ENCODE peak calls at places on chromosomes 1 and 21, in eight cellular contexts. O is activated T-cell treated with anti-CD3 and anti-CD28 coated beads for 1 hour; N is heart right ventricle; R is activated naive CD4-positive, alpha-beta T cell; M is ACHN; W is AG20443; P is AG08395; H is GM23248. U is an unnamed sample.
A peak's percentile ranks its signal among the peaks of the same experiment; 100 is the strongest.

GRCh38 chr1:48761986-48762385 is 14.7 kb downstream of the BEND5 start:
- DNase-seq in O (no peak), N (no peak), R (no peak), M (no peak), W (no peak), P (no peak), H (peak; percentile 37), U (no peak)

GRCh38 chr1:246213036-246213435 is 294.0 kb downstream of the SMYD3 start:
- DNase-seq in O (no peak), N (no peak), R (no peak), M (no peak), W (no peak), P (no peak), H (no peak), U (no peak)

GRCh38 chr21:45282283-45283018 is 5.2 kb downstream of the POFUT2 start:
- DNase-seq in O (no peak), N (no peak), R (no peak), M (no peak), W (no peak), P (no peak), H (no peak), U (no peak)

GRCh38 chr1:112026018-112026417 is 36.5 kb upstream of the KCND3 start:
- DNase-seq in O (no peak), N (no peak), R (no peak), M (no peak), W (peak; percentile 15), P (no peak), H (peak; percentile 7), U (no peak)

GRCh38 chr1:11862890-11863289 is 4.1 kb upstream of the NPPB start:
- DNase-seq in O (no peak), N (no peak), R (no peak), M (peak; percentile 52), W (peak; percentile 49), P (peak; percentile 27), H (peak; percentile 24), U (no peak)

GRCh38 chr1:220787069-220787614 is 429 bp downstream of the MTARC1 start:
- DNase-seq in O (no peak), N (no peak), R (no peak), M (peak; percentile 27), W (no peak), P (no peak), H (no peak), U (no peak)

GRCh38 chr1:29186252-29186651 is 4.6 kb upstream of the SRSF4 start:
- DNase-seq in O (no peak), N (no peak), R (no peak), M (no peak), W (no peak), P (no peak), H (no peak), U (peak; percentile 61)

GRCh38 chr1:172429324-172430127 is 9.0 kb downstream of the C1orf105 start:
- DNase-seq in O (no peak), N (peak; percentile 41), R (no peak), M (peak; percentile 82), W (peak; percentile 69), P (peak; percentile 77), H (peak; percentile 75), U (no peak)

GRCh38 chr1:32724678-32725594 is 22.4 kb upstream of the SYNC start:
- DNase-seq in O (no peak), N (peak; percentile 37), R (no peak), M (peak; percentile 80), W (peak; percentile 95), P (peak; percentile 94), H (peak; percentile 97), U (no peak)

GRCh38 chr1:198107041-198107440 is 49.8 kb upstream of the NEK7 start:
- DNase-seq in O (no peak), N (no peak), R (no peak), M (no peak), W (no peak), P (peak; percentile 28), H (peak; percentile 58), U (peak; percentile 30)

GRCh38 chr1:207959141-207959825 is 48.4 kb upstream of the CD34 start:
- DNase-seq in O (no peak), N (peak; percentile 86), R (no peak), M (peak; percentile 32), W (peak; percentile 84), P (peak; percentile 65), H (peak; percentile 80), U (no peak)

GRCh38 chr1:38029725-38030511 is 16.7 kb downstream of the POU3F1 start:
- DNase-seq in O (no peak), N (peak; percentile 39), R (no peak), M (peak; percentile 69), W (peak; percentile 61), P (peak; percentile 72), H (peak; percentile 82), U (no peak)

GRCh38 chr1:246728311-246728710 is 4.1 kb downstream of the SCCPDH start:
- DNase-seq in O (no peak), N (no peak), R (no peak), M (peak; percentile 92), W (no peak), P (no peak), H (no peak), U (peak; percentile 52)

GRCh38 chr1:17866451-17867029 is 111.4 kb downstream of the ACTL8 start:
- DNase-seq in O (no peak), N (no peak), R (no peak), M (peak; percentile 71), W (peak; percentile 91), P (peak; percentile 91), H (peak; percentile 97), U (peak; percentile 56)

GRCh38 chr1:218275823-218276222 is 9.3 kb upstream of the RRP15 start:
- DNase-seq in O (no peak), N (no peak), R (no peak), M (no peak), W (no peak), P (no peak), H (no peak), U (no peak)

GRCh38 chr1:231774719-231775322 is 148.2 kb downstream of the DISC1 start:
- DNase-seq in O (no peak), N (no peak), R (no peak), M (no peak), W (no peak), P (no peak), H (no peak), U (no peak)

GRCh38 chr1:90821793-90822359 is 104.8 kb upstream of the BARHL2 start:
- DNase-seq in O (no peak), N (no peak), R (no peak), M (no peak), W (no peak), P (no peak), H (no peak), U (no peak)

GRCh38 chr1:169105434-169106094 is 926 bp upstream of the ATP1B1 start:
- DNase-seq in O (no peak), N (peak; percentile 66), R (no peak), M (peak; percentile 90), W (peak; percentile 42), P (no peak), H (peak; percentile 52), U (no peak)

GRCh38 chr1:67097305-67097704 is 37.5 kb downstream of the C1orf141 start:
- DNase-seq in O (no peak), N (no peak), R (no peak), M (no peak), W (no peak), P (no peak), H (no peak), U (no peak)

GRCh38 chr1:12434686-12435085 is 183.3 kb downstream of the DHRS3 start:
- DNase-seq in O (no peak), N (no peak), R (no peak), M (no peak), W (no peak), P (no peak), H (no peak), U (no peak)

GRCh38 chr21:21109736-21110135 is 111.5 kb downstream of the NCAM2 start:
- DNase-seq in O (no peak), N (no peak), R (no peak), M (no peak), W (no peak), P (no peak), H (no peak), U (no peak)

U was measured in epithelial cell of proximal tubule.